ENCODE peak calls at places on chromosomes 2 and 18, in four cellular contexts. One of them, this sample, is unnamed.

GRCh38 chr2:287471-287885 is 413 bp downstream of the ALKAL2 start:
- DNase-seq in GM12878: no peak
- DNase-seq in neural progenitor cell: peak; percentile 68
- DNase-seq in H9: peak; percentile 63
- DNase-seq in this sample: no peak

GRCh38 chr2:73503992-73504570 is 118.4 kb downstream of the ALMS1 start:
- DNase-seq in GM12878: no peak
- DNase-seq in neural progenitor cell: no peak
- DNase-seq in H9: no peak
- DNase-seq in this sample: no peak

GRCh38 chr2:44944102-44944951 is 2.8 kb downstream of the SIX3 start:
- DNase-seq in GM12878: no peak
- DNase-seq in neural progenitor cell: peak; percentile 61
- DNase-seq in H9: peak; percentile 69
- DNase-seq in this sample: no peak

GRCh38 chr2:100778812-100779450 is 41.0 kb upstream of the NPAS2 start:
- DNase-seq in GM12878: no peak
- DNase-seq in neural progenitor cell: no peak
- DNase-seq in H9: no peak
- DNase-seq in this sample: no peak

GRCh38 chr2:231670892-231671616 is 37.3 kb upstream of the PTMA start:
- DNase-seq in GM12878: no peak
- DNase-seq in neural progenitor cell: peak; percentile 65
- DNase-seq in H9: peak; percentile 66
- DNase-seq in this sample: no peak

GRCh38 chr2:180208841-180209240 is 201.7 kb upstream of the CWC22 start:
- DNase-seq in GM12878: no peak
- DNase-seq in neural progenitor cell: no peak
- DNase-seq in H9: no peak
- DNase-seq in this sample: no peak

GRCh38 chr2:231576465-231576864 is 16.2 kb upstream of the TEX44 start:
- DNase-seq in GM12878: no peak
- DNase-seq in neural progenitor cell: no peak
- DNase-seq in H9: no peak
- DNase-seq in this sample: no peak

GRCh38 chr2:189115126-189115525 is 64.4 kb downstream of the COL5A2 start:
- DNase-seq in GM12878: no peak
- DNase-seq in neural progenitor cell: no peak
- DNase-seq in H9: no peak
- DNase-seq in this sample: no peak

GRCh38 chr18:33210575-33211189 is 229.8 kb downstream of the CCDC178 start:
- DNase-seq in GM12878: no peak
- DNase-seq in neural progenitor cell: peak; percentile 65
- DNase-seq in H9: peak; percentile 31
- DNase-seq in this sample: no peak

GRCh38 chr2:191620144-191620543 is 57.8 kb upstream of the NABP1 start:
- DNase-seq in GM12878: no peak
- DNase-seq in neural progenitor cell: no peak
- DNase-seq in H9: no peak
- DNase-seq in this sample: no peak

GRCh38 chr2:191617589-191617988 is 60.3 kb upstream of the NABP1 start:
- DNase-seq in GM12878: peak; percentile 76
- DNase-seq in neural progenitor cell: no peak
- DNase-seq in H9: no peak
- DNase-seq in this sample: peak; percentile 67

GRCh38 chr2:191618046-191618788 is 59.7 kb upstream of the NABP1 start:
- DNase-seq in GM12878: no peak
- DNase-seq in neural progenitor cell: no peak
- DNase-seq in H9: no peak
- DNase-seq in this sample: no peak

GRCh38 chr2:191622374-191623320 is 55.3 kb upstream of the NABP1 start:
- DNase-seq in GM12878: no peak
- DNase-seq in neural progenitor cell: no peak
- DNase-seq in H9: no peak
- DNase-seq in this sample: no peak

DNA sequence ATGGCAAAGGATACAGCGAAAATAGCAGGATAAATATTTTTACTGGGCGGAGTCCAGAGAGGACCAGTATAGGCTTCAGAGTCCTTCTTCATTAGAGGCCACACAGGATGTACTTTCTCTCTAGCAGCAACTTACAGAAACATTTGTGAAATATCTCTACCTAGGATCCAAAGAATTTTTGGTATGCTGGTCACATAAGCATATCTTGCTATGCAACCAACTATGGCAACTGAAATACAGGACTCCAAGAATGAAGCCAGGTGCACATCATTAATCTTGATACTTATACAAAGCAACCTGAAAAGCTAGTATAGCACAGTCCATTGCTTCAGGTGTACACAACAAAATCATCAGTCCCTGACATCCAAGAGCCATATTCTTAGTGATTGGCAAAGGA is 59.1 kb upstream of the NABP1 start:
- DNase-seq in GM12878: no peak
- DNase-seq in neural progenitor cell: no peak
- DNase-seq in H9: no peak
- DNase-seq in this sample: no peak
- H2AFZ ChIP-seq in GM12878: no peak overlapping the region
- H2AFZ ChIP-seq in neural progenitor cell: no peak overlapping the region
- H2AFZ ChIP-seq in H9: no peak overlapping the region
- H2AFZ ChIP-seq in this sample: no peak overlapping the region

DNA sequence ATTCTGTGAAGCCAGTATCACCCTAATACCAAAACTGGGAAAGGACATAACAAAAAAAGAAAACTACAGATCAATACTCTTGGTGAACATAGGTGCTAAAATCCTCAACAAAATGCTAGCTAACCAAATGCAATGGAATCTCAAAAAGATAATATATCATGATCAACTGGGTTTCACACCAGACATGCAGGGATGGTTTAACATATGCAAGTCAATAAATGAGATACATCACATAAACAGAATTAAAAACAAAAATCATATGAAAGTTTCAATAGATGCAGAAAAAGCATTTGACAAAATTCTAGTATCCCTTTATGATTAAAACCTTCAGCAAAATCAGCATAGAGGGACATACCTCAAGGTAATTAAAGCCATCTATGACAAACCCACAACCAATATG is 198.2 kb upstream of the NDUFV2 start:
- DNase-seq in GM12878: no peak
- DNase-seq in neural progenitor cell: no peak
- DNase-seq in H9: no peak
- DNase-seq in this sample: no peak
- H3K9me3 ChIP-seq in GM12878: no peaks in the 10 kb centered on the region
- H3K9me3 ChIP-seq in neural progenitor cell: no peaks in the 10 kb centered on the region
- H3K9me3 ChIP-seq in H9: no peaks in the 10 kb centered on the region
- H3K9me3 ChIP-seq in this sample: no peaks in the 10 kb centered on the region

DNA sequence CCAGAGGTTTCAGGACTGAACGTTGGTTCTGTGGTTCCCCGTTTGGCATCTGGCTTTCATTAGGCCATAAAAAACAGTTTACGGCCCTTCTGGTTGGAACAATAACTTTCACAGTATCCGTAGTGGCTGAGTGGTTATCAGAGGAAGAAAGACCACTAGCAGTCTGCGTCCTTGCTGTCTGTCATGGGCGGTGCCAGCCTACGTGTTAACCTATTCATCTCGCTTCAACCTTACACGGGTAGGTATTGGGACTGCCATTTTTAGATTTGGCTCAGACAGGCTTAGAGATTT is 42.6 kb upstream of the ROCK2 start:
- DNase-seq in GM12878: no peak
- DNase-seq in neural progenitor cell: no peak
- DNase-seq in H9: no peak
- DNase-seq in this sample: no peak
- H4K20me1 ChIP-seq in GM12878: no peaks in the 10 kb centered on the region
- H4K20me1 ChIP-seq in neural progenitor cell: no peaks in the 10 kb centered on the region
- H4K20me1 ChIP-seq in H9: no peaks in the 10 kb centered on the region
- H4K20me1 ChIP-seq in this sample: no peaks in the 10 kb centered on the region

DNA sequence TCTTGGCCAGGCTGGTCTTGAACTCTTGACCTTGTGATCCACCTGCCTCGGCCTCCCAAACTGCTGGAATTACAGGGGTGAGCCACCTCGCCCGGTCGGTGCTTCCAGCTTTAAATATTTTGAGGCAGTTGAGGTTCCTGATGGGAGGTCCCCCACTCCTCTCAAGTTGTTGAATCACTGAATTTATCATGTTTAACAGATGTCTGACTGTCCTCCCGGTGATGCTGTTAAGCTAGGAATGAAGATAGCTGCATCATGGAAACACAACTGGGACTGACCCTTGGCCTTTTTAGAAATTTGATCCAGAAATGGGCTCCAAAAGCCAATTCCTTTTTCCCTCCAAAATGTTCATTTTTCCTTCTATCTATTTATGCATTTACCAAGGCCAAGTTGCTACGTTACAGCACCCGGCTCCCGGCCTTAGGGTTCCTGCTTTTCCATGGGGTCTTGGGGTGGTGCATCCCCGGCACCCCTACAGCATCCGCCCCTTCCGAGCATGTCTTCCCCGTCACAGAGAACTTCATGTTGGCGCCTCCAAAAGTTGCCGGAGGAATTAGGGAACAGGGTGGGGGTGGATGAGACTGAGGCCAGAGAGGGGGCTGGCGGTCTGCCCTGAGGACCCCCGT is 43.9 kb downstream of the PAX8 start:
- DNase-seq in GM12878: no peak
- DNase-seq in neural progenitor cell: no peak
- DNase-seq in H9: no peak
- DNase-seq in this sample: no peak
- H2AFZ ChIP-seq in GM12878: peak overlapping the region; percentile 64
- H2AFZ ChIP-seq in neural progenitor cell: no peak overlapping the region
- H2AFZ ChIP-seq in H9: no peak overlapping the region
- H2AFZ ChIP-seq in this sample: peak overlapping the region; percentile 76

GRCh38 chr18:8412117-8412516 is 197.1 kb upstream of the RAB12 start:
- DNase-seq in GM12878: no peak
- DNase-seq in neural progenitor cell: no peak
- DNase-seq in H9: no peak
- DNase-seq in this sample: no peak

GRCh38 chr18:8413751-8414150 is 195.5 kb upstream of the RAB12 start:
- DNase-seq in GM12878: no peak
- DNase-seq in neural progenitor cell: no peak
- DNase-seq in H9: no peak
- DNase-seq in this sample: no peak

GRCh38 chr18:8409151-8409550 is 200.1 kb upstream of the RAB12 start:
- DNase-seq in GM12878: no peak
- DNase-seq in neural progenitor cell: no peak
- DNase-seq in H9: no peak
- DNase-seq in this sample: no peak

GRCh38 chr18:8413189-8413588 is 196.0 kb upstream of the RAB12 start:
- DNase-seq in GM12878: no peak
- DNase-seq in neural progenitor cell: no peak
- DNase-seq in H9: no peak
- DNase-seq in this sample: no peak

GRCh38 chr18:8411492-8411891 is 197.7 kb upstream of the RAB12 start:
- DNase-seq in GM12878: no peak
- DNase-seq in neural progenitor cell: no peak
- DNase-seq in H9: no peak
- DNase-seq in this sample: no peak
- H3K9me3 ChIP-seq in GM12878: no peaks in the 10 kb centered on the region
- H3K9me3 ChIP-seq in neural progenitor cell: peaks cover 6% of the 10 kb centered on the region
- H3K9me3 ChIP-seq in H9: peaks cover 5% of the 10 kb centered on the region
- H3K9me3 ChIP-seq in this sample: peaks cover 2% of the 10 kb centered on the region

DNA sequence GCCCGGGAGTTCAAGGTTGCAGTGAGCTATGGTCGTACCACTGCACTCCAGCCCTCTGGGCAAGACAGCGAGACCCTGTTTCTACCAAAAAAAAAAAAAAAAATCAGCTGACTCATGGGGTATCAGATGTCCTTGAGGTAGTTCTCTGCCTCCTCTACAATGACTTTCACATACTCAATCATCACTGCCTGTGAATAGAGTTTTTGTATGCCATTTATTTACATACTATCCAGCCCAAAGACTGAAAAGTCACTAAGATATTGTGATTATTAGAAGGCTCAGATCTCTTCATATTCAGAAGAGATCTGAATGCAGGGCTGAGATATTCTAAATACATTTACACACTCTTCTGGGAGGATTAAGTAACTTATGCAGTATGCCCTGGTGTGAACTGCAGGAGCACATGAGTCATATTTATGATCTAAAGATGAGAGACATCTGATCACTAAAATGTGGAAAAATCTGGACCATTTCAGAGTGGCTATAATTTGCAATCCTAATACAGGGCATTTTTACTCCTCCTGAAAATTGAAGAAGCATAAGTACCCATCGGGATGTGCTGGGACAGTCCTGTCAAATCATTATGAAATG is 38.9 kb downstream of the KLF7 start:
- DNase-seq in GM12878: no peak
- DNase-seq in neural progenitor cell: no peak
- DNase-seq in H9: no peak
- DNase-seq in this sample: no peak
- H4K20me1 ChIP-seq in GM12878: no peaks in the 10 kb centered on the region
- H4K20me1 ChIP-seq in neural progenitor cell: no peaks in the 10 kb centered on the region
- H4K20me1 ChIP-seq in H9: no peaks in the 10 kb centered on the region
- H4K20me1 ChIP-seq in this sample: no peaks in the 10 kb centered on the region

GRCh38 chr2:196074631-196075030 is 6.0 kb upstream of the DNAH7 start:
- DNase-seq in GM12878: no peak
- DNase-seq in neural progenitor cell: no peak
- DNase-seq in H9: no peak
- DNase-seq in this sample: no peak

GRCh38 chr2:196076778-196077568 is 8.3 kb upstream of the DNAH7 start:
- DNase-seq in GM12878: no peak
- DNase-seq in neural progenitor cell: no peak
- DNase-seq in H9: no peak
- DNase-seq in this sample: no peak

GRCh38 chr2:196073521-196073920 is 4.9 kb upstream of the DNAH7 start:
- DNase-seq in GM12878: no peak
- DNase-seq in neural progenitor cell: no peak
- DNase-seq in H9: no peak
- DNase-seq in this sample: no peak

GRCh38 chr2:196077821-196078220 is 9.2 kb upstream of the DNAH7 start:
- DNase-seq in GM12878: no peak
- DNase-seq in neural progenitor cell: no peak
- DNase-seq in H9: no peak
- DNase-seq in this sample: no peak

DNA sequence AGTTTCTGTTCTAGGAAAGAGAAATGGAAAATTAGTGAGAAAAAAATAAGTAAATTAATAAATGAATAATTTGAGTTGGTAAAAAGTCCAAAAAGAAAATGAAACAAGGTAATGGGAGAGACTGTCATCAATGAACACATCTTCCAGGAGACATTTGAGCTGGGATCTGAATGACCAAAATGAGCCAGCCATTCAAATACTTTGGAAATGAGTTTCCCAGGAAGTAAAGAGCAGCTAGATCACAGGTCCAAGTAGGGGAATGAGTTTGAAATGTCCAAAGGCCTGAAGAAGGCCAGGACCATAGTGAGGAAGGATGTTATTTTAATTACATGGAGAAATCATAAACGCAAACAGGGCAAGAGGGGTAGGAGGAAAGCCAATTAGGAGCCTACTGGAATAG is 6.6 kb upstream of the DNAH7 start:
- DNase-seq in GM12878: no peak
- DNase-seq in neural progenitor cell: no peak
- DNase-seq in H9: no peak
- DNase-seq in this sample: no peak
- H2AFZ ChIP-seq in GM12878: no peak overlapping the region
- H2AFZ ChIP-seq in neural progenitor cell: no peak overlapping the region
- H2AFZ ChIP-seq in H9: no peak overlapping the region
- H2AFZ ChIP-seq in this sample: no peak overlapping the region